ENCODE peak calls at places on chromosomes 11 and 22, in five cellular contexts. T, M, Q, R and C are unnamed samples.

GRCh38 chr22:25627271-25627848 is 62.9 kb downstream of the GRK3 start:
- DNase-seq in T (no peak), M (no peak), Q (no peak), R (no peak), C (no peak)

GRCh38 chr11:10314199-10315072 is 9.6 kb downstream of the ADM start:
- DNase-seq in T (no peak), M (peak; percentile 32), Q (peak; percentile 66), R (no peak), C (no peak)

GRCh38 chr11:21897203-21897602 is 295.7 kb upstream of the ANO5 start:
- DNase-seq in T (no peak), M (no peak), Q (no peak), R (no peak), C (no peak)

GRCh38 chr22:42076764-42077485 is 2.6 kb upstream of the SMDT1 start:
- DNase-seq in T (peak; percentile 52), M (no peak), Q (no peak), R (no peak), C (no peak)

GRCh38 chr11:92556435-92556834 is 331.8 kb downstream of the FAT3 start:
- DNase-seq in T (no peak), M (no peak), Q (peak; percentile 28), R (peak; percentile 17), C (no peak)

GRCh38 chr11:33507967-33508366 is 192.7 kb downstream of the C11orf91 start:
- DNase-seq in T (no peak), M (no peak), Q (peak; percentile 31), R (no peak), C (no peak)

GRCh38 chr22:37210041-37210803 is 2.1 kb downstream of the SSTR3 start:
- DNase-seq in T (no peak), M (no peak), Q (no peak), R (no peak), C (no peak)

GRCh38 chr22:36226189-36226588 is 13.1 kb downstream of the APOL2 start:
- DNase-seq in T (peak; percentile 49), M (no peak), Q (no peak), R (no peak), C (no peak)

GRCh38 chr11:125132586-125132985 is 21.2 kb upstream of the TMEM218 start:
- DNase-seq in T (no peak), M (no peak), Q (peak; percentile 15), R (no peak), C (no peak)

GRCh38 chr11:94303884-94304459 is 408 bp upstream of the IZUMO1R start:
- DNase-seq in T (no peak), M (no peak), Q (no peak), R (no peak), C (no peak)

GRCh38 chr11:58134151-58134550 is 8.8 kb upstream of the OR9I1 start:
- DNase-seq in T (no peak), M (no peak), Q (peak; percentile 13), R (no peak), C (no peak)

GRCh38 chr11:58837707-58838388 is 6.7 kb downstream of the GLYATL2 start:
- DNase-seq in T (no peak), M (no peak), Q (no peak), R (no peak), C (no peak)

GRCh38 chr22:29380032-29380781 is 8.2 kb downstream of the AP1B1 start:
- DNase-seq in T (no peak), M (no peak), Q (peak; percentile 88), R (no peak), C (no peak)

GRCh38 chr11:100574894-100575769 is 112.0 kb upstream of the ARHGAP42 start:
- DNase-seq in T (no peak), M (no peak), Q (peak; percentile 80), R (no peak), C (no peak)

GRCh38 chr11:118437736-118438125 is 1.4 kb downstream of the KMT2A start:
- DNase-seq in T (peak; percentile 74), M (peak; percentile 17), Q (peak; percentile 44), R (no peak), C (no peak)

GRCh38 chr22:20760084-20760483 is 13.8 kb upstream of the SERPIND1 start:
- DNase-seq in T (no peak), M (no peak), Q (no peak), R (no peak), C (no peak)

GRCh38 chr11:121606354-121606753 is 153.6 kb upstream of the SORL1-AS1 start:
- DNase-seq in T (no peak), M (no peak), Q (no peak), R (no peak), C (no peak)

GRCh38 chr11:60982184-60982583 is 10.7 kb downstream of the CD6 start:
- DNase-seq in T (no peak), M (no peak), Q (no peak), R (no peak), C (no peak)

GRCh38 chr22:20256562-20257473 is 11.3 kb downstream of the RTN4R start:
- DNase-seq in T (no peak), M (no peak), Q (no peak), R (no peak), C (no peak)

GRCh38 chr11:96337541-96338530 is 5.2 kb downstream of the MAML2 start:
- DNase-seq in T (no peak), M (peak; percentile 28), Q (no peak), R (no peak), C (no peak)

GRCh38 chr11:70641366-70641765 is 243.0 kb downstream of the CTTN start:
- DNase-seq in T (no peak), M (no peak), Q (no peak), R (no peak), C (no peak)

GRCh38 chr22:20565079-20565734 is 57.8 kb downstream of the MED15 start:
- DNase-seq in T (peak; percentile 68), M (no peak), Q (no peak), R (no peak), C (no peak)

DNA sequence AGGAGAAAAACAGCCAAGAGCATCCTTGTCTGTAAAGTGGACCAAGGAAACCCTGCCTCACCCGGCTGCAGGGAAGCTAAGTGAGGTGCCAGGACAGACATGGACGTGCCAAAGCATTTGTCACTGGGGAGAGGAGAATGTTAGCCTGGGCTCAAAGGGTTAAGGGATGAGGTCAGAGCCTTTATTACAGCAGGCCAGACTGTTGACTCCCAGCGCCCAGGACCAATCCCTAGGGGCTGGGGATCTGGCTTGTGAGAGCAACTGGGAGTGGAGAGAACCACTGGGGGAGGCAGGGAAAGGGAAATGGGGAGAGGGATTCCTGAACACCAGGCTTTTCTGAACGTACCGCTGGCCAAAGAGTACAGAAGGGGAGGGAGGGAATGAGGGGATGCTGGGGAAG is 2.6 kb downstream of the CHRM1 start:
- DNase-seq in T (no peak), M (no peak), Q (no peak), R (no peak), C (no peak)
- H3K4me3 ChIP-seq in T (no peak overlapping the region), M (no peak overlapping the region), Q (no peak overlapping the region), R (no peak overlapping the region), C (no peak overlapping the region)

GRCh38 chr22:47218671-47219070 is 456.2 kb downstream of the TBC1D22A start:
- DNase-seq in T (peak; percentile 57), M (no peak), Q (no peak), R (no peak), C (no peak)

GRCh38 chr22:47220752-47221151 is 458.3 kb downstream of the TBC1D22A start:
- DNase-seq in T (no peak), M (no peak), Q (no peak), R (no peak), C (no peak)

GRCh38 chr22:47219789-47220188 is 457.3 kb downstream of the TBC1D22A start:
- DNase-seq in T (no peak), M (no peak), Q (no peak), R (no peak), C (no peak)

GRCh38 chr22:47225080-47225930 is 462.9 kb downstream of the TBC1D22A start:
- DNase-seq in T (no peak), M (no peak), Q (no peak), R (no peak), C (no peak)

DNA sequence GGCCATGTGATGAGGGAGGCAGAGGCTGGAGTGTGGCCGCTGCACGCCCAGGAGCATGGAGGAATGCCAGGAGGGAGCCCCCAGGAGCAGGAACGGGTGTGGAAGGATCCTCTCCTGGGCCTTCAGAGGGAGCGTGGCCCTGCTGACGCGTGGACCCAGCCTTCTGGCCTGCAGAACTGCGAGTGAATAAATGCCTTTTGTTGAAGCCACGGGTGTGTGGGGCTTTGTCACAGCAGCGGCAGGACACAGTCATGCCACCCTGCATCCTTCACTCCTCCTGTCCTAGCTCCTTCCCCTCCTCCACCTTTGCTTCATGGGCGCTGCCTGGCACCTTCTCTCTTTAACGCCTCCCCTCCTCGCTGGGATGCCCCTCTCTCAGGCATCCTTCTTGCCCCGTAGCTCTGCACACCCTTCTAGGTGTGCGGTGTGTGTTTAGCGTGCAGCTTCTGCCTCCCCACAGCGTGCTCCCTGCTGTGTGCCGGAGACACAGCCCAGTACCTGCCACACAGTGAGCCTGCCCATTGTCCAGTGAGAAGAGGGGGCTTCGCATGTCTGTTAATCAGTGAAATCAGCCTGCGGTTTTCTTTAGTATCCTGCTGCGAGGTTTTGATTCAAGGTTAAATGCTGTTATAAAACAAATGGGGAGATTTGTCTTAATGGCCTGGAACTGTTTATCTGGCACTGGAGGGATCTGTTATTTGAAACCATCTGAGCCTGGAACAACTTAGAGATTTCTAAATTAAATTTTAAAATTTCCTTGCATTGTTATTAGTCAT is 459.6 kb downstream of the TBC1D22A start:
- DNase-seq in T (no peak), M (no peak), Q (no peak), R (no peak), C (no peak)
- H3K4me3 ChIP-seq in T (no peak overlapping the region), M (no peak overlapping the region), Q (no peak overlapping the region), R (no peak overlapping the region), C (no peak overlapping the region)

GRCh38 chr11:3614742-3615171 is 27.0 kb downstream of the ART5 start:
- DNase-seq in T (no peak), M (no peak), Q (peak; percentile 18), R (no peak), C (peak; percentile 9)

GRCh38 chr11:3609416-3610265 is 32.2 kb downstream of the ART5 start:
- DNase-seq in T (no peak), M (peak; percentile 36), Q (peak; percentile 64), R (no peak), C (no peak)

GRCh38 chr11:3613998-3614741 is 27.6 kb downstream of the ART5 start:
- DNase-seq in T (no peak), M (no peak), Q (no peak), R (no peak), C (no peak)

GRCh38 chr11:3615998-3616397 is 25.8 kb downstream of the ART5 start:
- DNase-seq in T (no peak), M (no peak), Q (no peak), R (no peak), C (no peak)

DNA sequence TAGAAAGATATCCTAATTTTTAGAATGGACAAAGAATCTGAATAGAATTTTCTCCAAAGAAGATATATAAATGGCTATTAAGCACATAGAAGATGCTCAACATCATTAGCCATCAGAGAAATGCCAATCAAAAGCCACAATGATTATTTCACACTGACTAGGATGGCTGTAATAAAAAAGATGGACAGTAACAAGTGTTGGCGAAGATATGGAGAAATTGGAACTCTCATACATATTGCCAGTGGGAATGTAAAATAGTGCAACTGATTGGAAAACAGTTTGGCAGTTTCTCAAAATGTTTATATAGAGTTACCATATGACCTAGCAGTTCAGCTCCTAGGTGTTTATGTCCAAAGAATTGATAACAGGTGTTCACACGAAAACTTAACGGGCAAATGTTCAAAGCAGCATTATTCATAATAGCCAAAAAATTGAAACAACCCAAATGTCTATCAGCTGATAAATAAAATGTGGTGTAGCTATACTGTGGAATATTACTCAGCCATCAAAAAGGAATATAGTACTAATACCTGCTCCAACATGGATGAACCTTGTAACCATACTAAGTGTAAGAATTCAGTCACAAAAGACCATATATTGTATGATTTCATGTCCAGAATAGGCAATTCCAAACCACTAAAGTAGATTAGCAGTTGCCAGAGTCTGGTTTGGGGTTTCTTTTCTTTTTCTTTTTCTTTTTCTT is 29.7 kb downstream of the ART5 start:
- DNase-seq in T (no peak), M (no peak), Q (no peak), R (no peak), C (no peak)
- H3K4me3 ChIP-seq in T (no peak overlapping the region), M (no peak overlapping the region), Q (no peak overlapping the region), R (no peak overlapping the region), C (no peak overlapping the region)

GRCh38 chr11:64918056-64918455 is 1.0 kb upstream of the ATG2A start:
- DNase-seq in T (no peak), M (no peak), Q (peak; percentile 51), R (no peak), C (no peak)
- H3K4me3 ChIP-seq in T (peak overlapping the region; percentile 89), M (peak overlapping the region; percentile 77), Q (peak overlapping the region; percentile 69), R (peak overlapping the region; percentile 60), C (no peak overlapping the region)